ENCODE peak calls at places on chromosome 3, in six cellular contexts. T, S, E, N, C and X are unnamed samples.

GRCh38 chr3:111947179-111947727 is 31.6 kb upstream of the ABHD10 start:
- DNase-seq in N (no peak), S (no peak), C (no peak), E (peak), T (no peak), X (no peak)

GRCh38 chr3:131731709-131732108 is 228.9 kb upstream of the MRPL3 start:
- DNase-seq in S (no peak), E (no peak), T (no peak), C (no peak), N (no peak), X (no peak)

GRCh38 chr3:42216820-42217416 is 49.1 kb downstream of the CCK start:
- DNase-seq in C (peak), S (no peak), T (no peak), N (no peak), E (no peak), X (no peak)

GRCh38 chr3:18761530-18761929 is 336.4 kb upstream of the SATB1 start:
- DNase-seq in T (no peak), C (no peak), E (no peak), S (no peak), N (no peak), X (no peak)

GRCh38 chr3:170977911-170978310 is 48.6 kb downstream of the SLC2A2 start:
- DNase-seq in T (no peak), N (no peak), S (no peak), C (no peak), E (no peak), X (no peak)

GRCh38 chr3:86969500-86970189 is 21.3 kb downstream of the VGLL3 start:
- DNase-seq in T (peak), E (no peak), C (no peak), S (no peak), N (no peak), X (no peak)

GRCh38 chr3:55341502-55342031 is 145.5 kb downstream of the WNT5A start:
- DNase-seq in C (no peak), E (peak), N (no peak), S (no peak), T (no peak), X (no peak)

GRCh38 chr3:168820748-168821445 is 725.2 kb upstream of the GOLIM4 start:
- DNase-seq in S (no peak), N (no peak), C (no peak), E (no peak), T (no peak), X (no peak)

GRCh38 chr3:49295489-49296058 is 18.5 kb upstream of the C3orf62 start:
- DNase-seq in E (no peak), C (peak), S (no peak), T (peak), N (no peak), X (no peak)

GRCh38 chr3:25648107-25648535 is 16.6 kb downstream of the TOP2B start:
- DNase-seq in C (peak), S (peak), N (no peak), T (peak), E (peak), X (peak)

GRCh38 chr3:146503459-146504202 is 34.3 kb upstream of the PLSCR2 start:
- DNase-seq in C (no peak), S (no peak), N (no peak), T (no peak), E (peak), X (no peak)